ENCODE peak calls at places on chromosomes 11 and 22, in six cellular contexts. K, P, F, M, B and D are unnamed samples.

GRCh38 chr22:21712751-21713427 is 22.7 kb downstream of the YPEL1 start:
- DNase-seq in K (peak; percentile 81), P (no peak), F (peak; percentile 48), M (peak; percentile 58), B (no peak), D (peak; percentile 49)

GRCh38 chr11:88341852-88342251 is 4.3 kb upstream of the CTSC start:
- DNase-seq in K (no peak), P (no peak), F (no peak), M (no peak), B (no peak), D (no peak)

GRCh38 chr11:105838668-105839403 is 183.2 kb downstream of the MSANTD4 start:
- DNase-seq in K (no peak), P (no peak), F (no peak), M (no peak), B (no peak), D (no peak)

GRCh38 chr22:48976556-48977535 is 850.8 kb downstream of the BRD1 start:
- DNase-seq in K (no peak), P (no peak), F (no peak), M (no peak), B (no peak), D (no peak)

GRCh38 chr11:22808559-22809197 is 20.9 kb downstream of the SVIP start:
- DNase-seq in K (no peak), P (peak; percentile 27), F (no peak), M (no peak), B (no peak), D (no peak)

GRCh38 chr11:127873478-127873877 is 713.9 kb downstream of the ETS1 start:
- DNase-seq in K (no peak), P (peak; percentile 39), F (no peak), M (no peak), B (no peak), D (no peak)

GRCh38 chr22:36439481-36440271 is 41.8 kb downstream of the TXN2 start:
- DNase-seq in K (peak; percentile 72), P (no peak), F (no peak), M (peak; percentile 51), B (no peak), D (no peak)

GRCh38 chr11:121741316-121741715 is 288.5 kb upstream of the SORL1-AS1 start:
- DNase-seq in K (no peak), P (no peak), F (no peak), M (no peak), B (no peak), D (no peak)

GRCh38 chr22:45586651-45587405 is 84.1 kb downstream of the FBLN1 start:
- DNase-seq in K (no peak), P (no peak), F (no peak), M (no peak), B (no peak), D (no peak)

GRCh38 chr11:100592619-100593309 is 94.3 kb upstream of the ARHGAP42 start:
- DNase-seq in K (no peak), P (no peak), F (no peak), M (no peak), B (no peak), D (no peak)

GRCh38 chr11:2142762-2143202 is 3.6 kb upstream of the IGF2 start:
- DNase-seq in K (no peak), P (no peak), F (no peak), M (no peak), B (no peak), D (no peak)

GRCh38 chr11:105906517-105906916 is 115.5 kb downstream of the MSANTD4 start:
- DNase-seq in K (no peak), P (no peak), F (no peak), M (no peak), B (no peak), D (no peak)

GRCh38 chr11:63549411-63549810 is 12.8 kb downstream of the PLAAT4 start:
- DNase-seq in K (no peak), P (no peak), F (no peak), M (no peak), B (no peak), D (no peak)

GRCh38 chr22:35708453-35708852 is 9.2 kb upstream of the APOL5 start:
- DNase-seq in K (no peak), P (no peak), F (no peak), M (no peak), B (no peak), D (no peak)

GRCh38 chr11:75286826-75287465 is 46.4 kb downstream of the TPBGL start:
- DNase-seq in K (no peak), P (no peak), F (no peak), M (no peak), B (no peak), D (no peak)

GRCh38 chr11:7442588-7443215 is 42.6 kb upstream of the OLFML1 start:
- DNase-seq in K (peak; percentile 91), P (peak; percentile 47), F (peak; percentile 63), M (peak; percentile 67), B (peak; percentile 58), D (peak; percentile 41)

GRCh38 chr22:19174106-19175025 is 4.2 kb downstream of the SLC25A1 start:
- DNase-seq in K (peak; percentile 79), P (no peak), F (no peak), M (peak; percentile 72), B (no peak), D (no peak)

GRCh38 chr22:28146401-28147304 is 227.6 kb upstream of the PITPNB start:
- DNase-seq in K (no peak), P (peak; percentile 41), F (no peak), M (no peak), B (peak; percentile 50), D (no peak)

GRCh38 chr11:76803811-76804600 is 20.9 kb downstream of the TSKU start:
- DNase-seq in K (no peak), P (no peak), F (peak; percentile 49), M (no peak), B (no peak), D (peak; percentile 30)

GRCh38 chr22:17218341-17218740 is 894 bp downstream of the ADA2 start:
- DNase-seq in K (no peak), P (no peak), F (no peak), M (no peak), B (no peak), D (no peak)

GRCh38 chr11:109343242-109343641 is 78.7 kb upstream of the C11orf87 start:
- DNase-seq in K (no peak), P (no peak), F (no peak), M (no peak), B (no peak), D (no peak)

GRCh38 chr22:26429458-26430238 is 588 bp downstream of the ASPHD2 start:
- DNase-seq in K (peak; percentile 52), P (no peak), F (no peak), M (no peak), B (no peak), D (no peak)

GRCh38 chr22:27507935-27508504 is 293.5 kb downstream of the MN1 start:
- DNase-seq in K (no peak), P (no peak), F (no peak), M (no peak), B (no peak), D (no peak)

GRCh38 chr11:126111458-126112116 is 48.9 kb upstream of the CDON start:
- DNase-seq in K (no peak), P (no peak), F (no peak), M (no peak), B (no peak), D (no peak)

GRCh38 chr11:94526645-94527438 is 14.6 kb downstream of the C11orf97 start:
- DNase-seq in K (no peak), P (no peak), F (no peak), M (no peak), B (no peak), D (no peak)

GRCh38 chr11:5910521-5910920 is 17.5 kb downstream of the OR52E5 start:
- DNase-seq in K (no peak), P (no peak), F (no peak), M (no peak), B (no peak), D (no peak)

GRCh38 chr11:76857776-76858461 is 2.8 kb upstream of the ACER3 start:
- DNase-seq in K (no peak), P (no peak), F (no peak), M (no peak), B (no peak), D (no peak)

GRCh38 chr11:67167086-67167485 is 48.0 kb downstream of the KDM2A start:
- DNase-seq in K (no peak), P (no peak), F (no peak), M (no peak), B (no peak), D (no peak)

GRCh38 chr11:65003282-65003681 is 6.5 kb upstream of the BATF2 start:
- DNase-seq in K (no peak), P (no peak), F (no peak), M (no peak), B (no peak), D (no peak)

GRCh38 chr11:74169736-74170458 is 905 bp downstream of the C2CD3 start:
- DNase-seq in K (no peak), P (no peak), F (no peak), M (no peak), B (no peak), D (no peak)

GRCh38 chr11:61513143-61513740 is 4.7 kb downstream of the LRRC10B start:
- DNase-seq in K (no peak), P (no peak), F (no peak), M (no peak), B (no peak), D (no peak)

GRCh38 chr11:29432719-29433325 is 584.0 kb downstream of the KCNA4 start:
- DNase-seq in K (no peak), P (peak; percentile 36), F (no peak), M (no peak), B (peak; percentile 30), D (no peak)

GRCh38 chr11:128927108-128927461 is 15.6 kb downstream of the TP53AIP1 start:
- DNase-seq in K (no peak), P (no peak), F (no peak), M (no peak), B (no peak), D (no peak)

GRCh38 chr11:64694821-64695365 is 28.1 kb downstream of the NRXN2 start:
- DNase-seq in K (peak; percentile 59), P (peak; percentile 69), F (no peak), M (no peak), B (peak; percentile 81), D (no peak)

GRCh38 chr11:119892311-119892808 is 163.4 kb upstream of the NECTIN1 start:
- DNase-seq in K (no peak), P (no peak), F (no peak), M (no peak), B (no peak), D (no peak)

GRCh38 chr11:125465254-125465653 is 30.8 kb downstream of the FEZ1 start:
- DNase-seq in K (no peak), P (no peak), F (no peak), M (no peak), B (no peak), D (no peak)

GRCh38 chr11:68200639-68201038 is 12.5 kb downstream of the KMT5B start:
- DNase-seq in K (no peak), P (no peak), F (no peak), M (no peak), B (no peak), D (no peak)

GRCh38 chr11:111745719-111746504 is 20.3 kb downstream of the PPP2R1B start:
- DNase-seq in K (no peak), P (no peak), F (no peak), M (no peak), B (no peak), D (no peak)